ENCODE peak calls at places on chromosomes 5 and 9, in five cellular contexts. J is uterus, S is GM23248, L is cardiac muscle cell, U is endodermal cell. Q is an unnamed sample. For H3K4me1 and H3K9me3, the result is how much of the 10 kb centered on the place peaks cover.

GRCh38 chr9:99357575-99357974 is 135.5 kb downstream of the SEC61B start:
- DNase-seq in J (no peak), S (peak), L (peak), U (no peak), Q (peak)

GRCh38 chr9:90965911-90966290 is 164.3 kb downstream of the SYK start:
- DNase-seq in J (no peak), S (no peak), L (no peak), U (no peak), Q (no peak)

GRCh38 chr5:14110680-14111079 is 32.5 kb upstream of the TRIO start:
- DNase-seq in J (no peak), S (peak), L (no peak), U (no peak), Q (no peak)

GRCh38 chr5:172093559-172093958 is 87.1 kb upstream of the FBXW11 start:
- DNase-seq in J (no peak), S (no peak), L (no peak), U (no peak), Q (peak)

GRCh38 chr5:143208365-143208641 is 195.2 kb downstream of the NR3C1 start:
- DNase-seq in J (no peak), S (no peak), L (no peak), U (no peak), Q (no peak)

GRCh38 chr5:159049844-159050318 is 49.8 kb downstream of the EBF1 start:
- DNase-seq in J (no peak), S (peak), L (no peak), U (no peak), Q (no peak)

GRCh38 chr5:139765409-139766217 is 30.0 kb upstream of the PSD2 start:
- DNase-seq in J (peak), S (peak), L (peak), U (peak), Q (peak)

GRCh38 chr5:38426986-38427950 is 129.2 kb downstream of the LIFR start:
- DNase-seq in J (no peak), S (no peak), L (no peak), U (no peak), Q (no peak)

GRCh38 chr9:76704601-76705204 is 59.5 kb upstream of the PCA3 start:
- DNase-seq in J (no peak), S (peak), L (peak), U (peak), Q (no peak)

DNA sequence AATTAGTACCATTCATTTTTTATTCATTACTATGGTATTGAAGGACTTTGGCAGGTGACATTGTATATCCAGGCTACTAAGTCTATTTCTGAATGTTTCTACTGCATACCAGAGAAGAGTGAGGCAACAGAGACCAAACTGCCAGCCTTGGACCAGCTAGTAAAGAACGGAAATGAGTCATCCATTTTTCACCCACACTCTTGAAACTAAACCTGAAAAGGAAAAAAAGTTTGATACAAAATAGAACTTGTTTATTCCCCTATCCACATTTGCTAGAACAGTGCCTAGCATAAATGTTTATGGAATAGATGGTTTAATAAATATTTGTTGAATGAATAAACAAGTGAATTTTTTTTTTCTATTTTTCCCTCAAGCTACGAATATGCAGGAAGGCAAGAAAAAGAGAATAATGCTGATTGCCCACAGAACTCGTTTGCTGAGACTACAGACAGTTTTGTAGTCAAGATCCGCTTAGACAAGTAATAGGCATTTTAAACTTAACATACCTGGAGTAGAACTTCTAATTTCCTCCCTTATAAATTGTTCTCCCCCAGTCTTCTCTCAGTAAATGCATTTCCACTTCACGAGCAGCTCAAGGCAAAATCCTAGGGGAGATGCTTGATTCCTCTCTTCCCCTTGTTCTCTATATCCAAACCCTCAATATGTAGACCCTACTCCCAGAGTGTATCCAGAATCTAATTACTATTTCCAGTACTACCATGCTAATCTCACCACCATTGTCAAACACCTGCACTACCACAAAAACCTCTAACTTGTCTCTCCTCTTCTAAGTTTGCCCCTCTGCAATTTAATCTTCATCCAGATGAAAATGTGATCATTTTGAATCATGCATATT is 146.1 kb upstream of the RASA1 start:
- DNase-seq in J (no peak), S (peak), L (no peak), U (no peak), Q (peak)
- H3K4me1 ChIP-seq in J (under half), S (half or more), L (under half), U (under half), Q (under half)

DNA sequence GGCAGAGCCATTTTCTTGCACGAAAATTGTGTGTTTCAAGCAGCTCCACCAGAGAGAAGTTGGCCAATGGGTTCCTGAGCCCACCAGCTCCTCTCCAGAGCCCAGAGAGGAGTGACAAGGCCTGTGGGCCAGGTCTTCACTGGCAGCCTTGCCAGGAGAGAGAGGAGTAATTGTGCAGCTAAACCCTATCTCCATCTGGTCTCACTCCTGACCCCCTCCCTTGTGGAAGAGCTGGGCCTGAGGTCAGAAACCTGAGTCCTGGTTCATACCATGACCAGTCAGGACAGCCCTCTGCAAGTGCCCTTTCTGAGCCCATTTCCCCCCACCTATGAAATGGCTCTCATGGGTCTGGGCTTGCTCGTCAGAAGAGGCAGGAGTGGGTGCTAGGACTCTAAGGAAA is 10.6 kb upstream of the SLC6A7 start:
- DNase-seq in J (no peak), S (no peak), L (no peak), U (no peak), Q (no peak)
- H3K27ac ChIP-seq in J (peak), S (no peak), L (no peak), U (no peak), Q (peak)

DNA sequence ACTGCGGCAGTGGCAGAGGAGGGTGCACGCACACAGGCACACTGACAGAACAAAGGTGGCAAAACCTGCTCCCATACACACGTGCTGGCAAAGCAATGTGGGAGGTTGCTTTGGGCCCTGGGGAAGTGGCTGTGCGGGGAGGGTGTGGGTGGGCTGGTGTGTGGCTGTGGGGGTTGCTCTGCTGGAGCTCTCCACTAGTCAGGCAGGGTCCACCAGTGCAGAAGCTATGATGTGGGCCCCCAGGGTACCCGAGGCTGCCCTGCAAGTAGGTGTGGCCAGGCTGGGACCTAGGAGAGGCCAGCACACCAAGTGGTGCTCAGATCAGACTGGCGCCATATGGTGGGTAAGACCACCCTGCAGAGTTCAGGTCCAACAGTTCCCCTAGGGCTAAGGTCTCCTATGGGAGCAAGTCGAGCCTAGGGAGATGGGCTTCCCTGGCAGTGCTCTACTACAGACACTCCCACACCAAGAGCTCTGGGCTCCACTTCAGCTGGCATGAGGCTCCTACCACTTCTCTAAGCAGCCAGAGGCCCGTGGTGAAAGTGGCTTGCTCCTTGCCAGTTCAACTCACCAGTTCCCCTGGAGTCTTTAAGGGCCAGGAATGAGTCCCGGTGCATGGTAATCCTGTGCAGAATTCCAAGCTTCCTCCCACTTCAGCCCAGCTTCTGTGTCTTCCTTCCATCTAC is 46.2 kb upstream of the IFNE start:
- DNase-seq in J (no peak), S (no peak), L (no peak), U (no peak), Q (no peak)
- H3K9me3 ChIP-seq in J (under half), S (under half), L (under half), U (under half), Q (under half)

GRCh38 chr5:179339996-179340395 is 5.3 kb downstream of the ADAMTS2 start:
- DNase-seq in J (no peak), S (no peak), L (no peak), U (no peak), Q (no peak)

GRCh38 chr5:179336871-179337165 is 8.4 kb downstream of the ADAMTS2 start:
- DNase-seq in J (no peak), S (no peak), L (no peak), U (no peak), Q (no peak)

GRCh38 chr5:179339081-179339480 is 6.2 kb downstream of the ADAMTS2 start:
- DNase-seq in J (no peak), S (no peak), L (no peak), U (no peak), Q (no peak)

GRCh38 chr5:179337227-179338122 is 7.8 kb downstream of the ADAMTS2 start:
- DNase-seq in J (no peak), S (no peak), L (no peak), U (no peak), Q (no peak)

GRCh38 chr5:179338123-179338676 is 7.1 kb downstream of the ADAMTS2 start:
- DNase-seq in J (no peak), S (no peak), L (no peak), U (no peak), Q (no peak)
- H3K4me1 ChIP-seq in J (under half), S (under half), L (under half), U (under half), Q (under half)

DNA sequence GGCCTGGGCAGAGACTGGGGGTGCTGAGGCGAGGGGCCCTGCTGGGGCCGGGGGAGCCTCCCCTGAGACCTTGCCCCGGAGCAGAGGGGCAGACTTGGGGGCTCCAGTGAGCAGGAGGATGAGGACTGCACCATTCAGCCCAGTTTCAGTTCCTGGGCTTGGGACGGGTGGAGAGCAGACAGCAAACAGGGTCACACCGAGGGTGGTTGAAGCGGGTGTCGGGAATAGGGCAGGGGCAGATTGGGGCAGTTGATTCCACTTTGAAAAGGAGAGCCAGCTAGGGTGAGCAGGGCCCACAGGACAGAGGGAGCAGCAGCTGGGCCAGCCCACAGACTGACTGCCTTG is 4.5 kb downstream of the GRK6 start:
- DNase-seq in J (no peak), S (no peak), L (no peak), U (no peak), Q (no peak)
- H3K27ac ChIP-seq in J (no peak), S (no peak), L (no peak), U (no peak), Q (no peak)

DNA sequence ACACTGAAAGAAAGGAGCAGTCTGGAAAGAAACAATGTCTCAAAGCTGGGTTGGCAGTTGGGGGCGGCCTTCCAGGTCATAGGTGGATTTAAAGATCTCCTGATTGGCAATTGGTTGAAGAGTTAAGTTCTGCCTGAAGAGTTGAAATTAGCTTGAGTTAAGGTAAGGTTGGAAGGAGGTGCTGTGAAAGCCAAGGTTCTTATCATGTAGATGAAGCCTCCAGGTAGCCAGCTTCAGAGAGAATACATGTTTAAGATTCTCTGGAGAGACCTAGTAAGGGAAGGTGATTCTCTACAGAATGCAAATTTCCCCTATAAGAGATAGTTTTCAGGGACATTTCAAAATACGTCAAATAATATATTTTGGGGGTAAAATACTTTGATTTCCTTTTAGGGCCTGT is 387.1 kb downstream of the TMEM232 start:
- DNase-seq in J (no peak), S (no peak), L (no peak), U (no peak), Q (no peak)
- H3K9me3 ChIP-seq in J (under half), S (under half), L (under half), U (under half), Q (under half)

GRCh38 chr9:114383866-114384231 is 3.9 kb downstream of the AKNA start:
- DNase-seq in J (no peak), S (no peak), L (no peak), U (no peak), Q (no peak)
- H3K4me1 ChIP-seq in J (under half), S (under half), L (under half), U (under half), Q (half or more)

Q was measured in tibial artery.